ENCODE peak calls at places on chromosomes 16 and 17, in ten cellular contexts. N, K, Q, R, S, O, M, J, G and I are unnamed samples.

GRCh38 chr17:76529643-76530488 is 7.6 kb downstream of the CYGB start:
- DNase-seq in S (peak), O (peak), G (no peak), K (peak), R (peak), M (peak), Q (peak), J (peak), N (peak), I (no peak)

GRCh38 chr17:37273419-37274051 is 102.2 kb upstream of the C17orf78 start:
- DNase-seq in N (no peak), J (peak), S (no peak), R (no peak), K (no peak), Q (no peak), G (no peak), O (no peak), M (no peak), I (peak)

GRCh38 chr16:20879175-20880053 is 20.7 kb downstream of the DCUN1D3 start:
- DNase-seq in S (no peak), K (no peak), Q (no peak), G (peak), R (no peak), M (no peak), J (peak), N (no peak), O (no peak), I (no peak)

GRCh38 chr17:7589204-7589868 is 558 bp downstream of the SOX15 start:
- DNase-seq in G (no peak), O (peak), J (no peak), K (peak), N (peak), R (peak), M (peak), S (peak), Q (peak), I (no peak)

GRCh38 chr16:2159052-2159838 is 3.7 kb downstream of the TRAF7 start:
- DNase-seq in O (no peak), M (peak), G (no peak), Q (no peak), J (no peak), N (no peak), K (no peak), R (no peak), S (no peak), I (no peak)

GRCh38 chr16:25691519-25692091 is at the start of gene HS3ST4:
- DNase-seq in Q (no peak), K (peak), N (no peak), S (no peak), O (no peak), M (no peak), R (no peak), J (no peak), G (no peak), I (no peak)

GRCh38 chr16:75286996-75287395 is 35.6 kb upstream of the BCAR1 start:
- DNase-seq in R (no peak), S (no peak), M (no peak), N (no peak), K (no peak), O (no peak), J (no peak), Q (no peak), G (no peak), I (no peak)

GRCh38 chr17:74757502-74757901 is 9.1 kb downstream of the NHERF1 start:
- DNase-seq in G (no peak), Q (peak), R (no peak), M (no peak), J (no peak), N (no peak), S (no peak), K (peak), O (peak), I (no peak)

GRCh38 chr16:53775821-53776431 is 72.0 kb downstream of the FTO start:
- DNase-seq in S (peak), N (peak), M (no peak), K (peak), O (peak), J (peak), R (peak), G (peak), Q (peak), I (peak)

GRCh38 chr17:82013341-82013740 is 9.3 kb downstream of the CENPX start:
- DNase-seq in J (no peak), R (no peak), S (no peak), O (no peak), Q (peak), K (no peak), N (no peak), M (no peak), G (no peak), I (no peak)

GRCh38 chr17:19833914-19834313 is 33.8 kb downstream of the ULK2 start:
- DNase-seq in K (no peak), S (no peak), Q (no peak), O (no peak), M (no peak), G (no peak), N (no peak), J (no peak), R (no peak), I (no peak)

GRCh38 chr16:15732416-15732815 is 82.4 kb downstream of the NDE1 start:
- DNase-seq in J (no peak), N (no peak), M (no peak), G (no peak), Q (no peak), K (no peak), R (no peak), O (no peak), S (no peak), I (no peak)

GRCh38 chr16:6827272-6827671 is 505.4 kb upstream of the RBFOX1 start:
- DNase-seq in N (no peak), M (no peak), O (no peak), R (no peak), Q (no peak), S (no peak), G (no peak), K (no peak), J (no peak), I (no peak)

GRCh38 chr17:66474810-66475497 is 172.5 kb downstream of the PRKCA start:
- DNase-seq in Q (no peak), N (no peak), G (no peak), O (no peak), S (no peak), R (no peak), M (no peak), J (no peak), K (no peak), I (no peak)

GRCh38 chr16:997440-998051 is 16.0 kb downstream of the SOX8 start:
- DNase-seq in N (peak), K (peak), O (no peak), M (no peak), S (no peak), G (peak), Q (no peak), J (peak), R (peak), I (no peak)

GRCh38 chr17:74546586-74546985 is 671 bp upstream of the CD300C start:
- DNase-seq in G (no peak), O (no peak), S (no peak), M (no peak), R (no peak), K (no peak), Q (no peak), N (no peak), J (no peak), I (no peak)

GRCh38 chr17:7133424-7133823 is 18.8 kb upstream of the ASGR2 start:
- DNase-seq in S (no peak), K (peak), G (no peak), N (peak), R (no peak), Q (no peak), M (no peak), J (peak), O (peak), I (no peak)

GRCh38 chr17:34758316-34758715 is 178.9 kb downstream of the TMEM132E start:
- DNase-seq in M (no peak), J (no peak), N (no peak), K (no peak), G (no peak), Q (no peak), R (no peak), S (no peak), O (no peak), I (no peak)

GRCh38 chr17:61587242-61587641 is 3.8 kb downstream of the NACA2 start:
- DNase-seq in O (no peak), G (no peak), J (no peak), M (no peak), Q (no peak), K (no peak), N (no peak), R (no peak), S (no peak), I (no peak)

GRCh38 chr17:63550816-63551639 is 751 bp downstream of the DCAF7 start:
- DNase-seq in M (no peak), N (no peak), G (peak), R (peak), J (peak), K (peak), Q (no peak), O (no peak), S (no peak), I (no peak)

GRCh38 chr16:12094537-12095265 is 118.2 kb downstream of the SNX29 start:
- DNase-seq in S (no peak), M (peak), O (no peak), K (no peak), R (no peak), J (no peak), Q (no peak), G (no peak), N (no peak), I (no peak)

GRCh38 chr16:86383488-86384262 is 126.7 kb upstream of the FOXF1 start:
- DNase-seq in K (peak), J (peak), M (no peak), Q (no peak), R (no peak), N (no peak), G (peak), O (no peak), S (no peak), I (peak)

GRCh38 chr17:55845385-55845784 is 94.5 kb downstream of the PCTP start:
- DNase-seq in Q (peak), G (peak), J (no peak), S (peak), M (peak), R (no peak), N (peak), O (peak), K (peak), I (no peak)

GRCh38 chr16:77856455-77857138 is 68.2 kb downstream of the VAT1L start:
- DNase-seq in O (no peak), J (no peak), N (no peak), G (no peak), Q (no peak), R (no peak), M (no peak), S (no peak), K (no peak), I (no peak)

GRCh38 chr17:68993112-68993511 is 37.9 kb upstream of the ABCA8 start:
- DNase-seq in N (no peak), J (no peak), Q (no peak), O (no peak), R (no peak), S (no peak), K (no peak), M (no peak), G (no peak), I (no peak)

GRCh38 chr16:28003021-28003865 is 60.3 kb downstream of the GSG1L start:
- DNase-seq in M (no peak), K (no peak), R (no peak), S (no peak), O (no peak), J (no peak), G (no peak), N (no peak), Q (no peak), I (no peak)

GRCh38 chr16:22161999-22162657 is at the start of gene SDR42E2:
- DNase-seq in J (no peak), S (no peak), R (no peak), O (peak), N (peak), M (no peak), Q (no peak), K (peak), G (peak), I (no peak)

GRCh38 chr16:73878616-73879015 is 418.0 kb upstream of the PSMD7 start:
- DNase-seq in R (no peak), G (peak), S (no peak), Q (no peak), M (no peak), J (peak), N (no peak), O (no peak), K (no peak), I (peak)

GRCh38 chr17:38761612-38762011 is 9.1 kb downstream of the PSMB3 start:
- DNase-seq in R (no peak), J (peak), O (no peak), S (no peak), G (peak), K (no peak), M (no peak), N (no peak), Q (no peak), I (no peak)

GRCh38 chr17:6429266-6429665 is 5.7 kb downstream of the AIPL1 start:
- DNase-seq in J (no peak), G (no peak), K (no peak), M (no peak), O (no peak), N (no peak), S (no peak), R (no peak), Q (no peak), I (no peak)

GRCh38 chr17:49214665-49215360 is 4.3 kb downstream of the ABI3 start:
- DNase-seq in M (no peak), O (peak), R (peak), G (no peak), K (peak), J (no peak), S (no peak), Q (no peak), N (peak), I (no peak)

GRCh38 chr17:14201087-14201486 is 35.6 kb downstream of the CDRT15 start:
- DNase-seq in J (no peak), M (no peak), R (no peak), Q (no peak), N (peak), O (no peak), S (no peak), G (no peak), K (no peak), I (no peak)

GRCh38 chr16:65375651-65376050 is 253.8 kb upstream of the CDH11 start:
- DNase-seq in O (no peak), S (no peak), J (no peak), K (no peak), G (no peak), R (no peak), M (no peak), Q (no peak), N (no peak), I (no peak)

GRCh38 chr16:8194795-8195194 is 395.5 kb downstream of the TMEM114 start:
- DNase-seq in Q (no peak), R (no peak), O (no peak), G (no peak), S (no peak), J (peak), M (no peak), N (no peak), K (no peak), I (peak)

GRCh38 chr17:39791296-39791992 is 53.7 kb downstream of the GRB7 start:
- DNase-seq in K (no peak), M (no peak), R (no peak), S (no peak), O (no peak), Q (no peak), J (no peak), N (no peak), G (no peak), I (no peak)

GRCh38 chr16:1944612-1945199 is 1.7 kb upstream of the MSRB1 start:
- DNase-seq in R (no peak), N (no peak), K (no peak), G (no peak), J (no peak), S (no peak), M (no peak), O (no peak), Q (no peak), I (no peak)

GRCh38 chr17:77489898-77490265 is 349.1 kb downstream of the SEC14L1 start:
- DNase-seq in Q (peak), G (no peak), N (no peak), O (peak), M (peak), J (no peak), S (peak), K (peak), R (peak), I (no peak)

GRCh38 chr17:81869221-81870154 is 1.6 kb downstream of the ARHGDIA start:
- DNase-seq in J (peak), R (no peak), K (peak), N (no peak), S (no peak), M (peak), O (peak), G (peak), Q (no peak), I (no peak)

GRCh38 chr16:86575754-86576557 is 2.4 kb upstream of the FOXL1 start:
- DNase-seq in J (peak), O (peak), M (peak), S (no peak), G (peak), R (peak), Q (peak), N (peak), K (peak), I (peak)

DNA sequence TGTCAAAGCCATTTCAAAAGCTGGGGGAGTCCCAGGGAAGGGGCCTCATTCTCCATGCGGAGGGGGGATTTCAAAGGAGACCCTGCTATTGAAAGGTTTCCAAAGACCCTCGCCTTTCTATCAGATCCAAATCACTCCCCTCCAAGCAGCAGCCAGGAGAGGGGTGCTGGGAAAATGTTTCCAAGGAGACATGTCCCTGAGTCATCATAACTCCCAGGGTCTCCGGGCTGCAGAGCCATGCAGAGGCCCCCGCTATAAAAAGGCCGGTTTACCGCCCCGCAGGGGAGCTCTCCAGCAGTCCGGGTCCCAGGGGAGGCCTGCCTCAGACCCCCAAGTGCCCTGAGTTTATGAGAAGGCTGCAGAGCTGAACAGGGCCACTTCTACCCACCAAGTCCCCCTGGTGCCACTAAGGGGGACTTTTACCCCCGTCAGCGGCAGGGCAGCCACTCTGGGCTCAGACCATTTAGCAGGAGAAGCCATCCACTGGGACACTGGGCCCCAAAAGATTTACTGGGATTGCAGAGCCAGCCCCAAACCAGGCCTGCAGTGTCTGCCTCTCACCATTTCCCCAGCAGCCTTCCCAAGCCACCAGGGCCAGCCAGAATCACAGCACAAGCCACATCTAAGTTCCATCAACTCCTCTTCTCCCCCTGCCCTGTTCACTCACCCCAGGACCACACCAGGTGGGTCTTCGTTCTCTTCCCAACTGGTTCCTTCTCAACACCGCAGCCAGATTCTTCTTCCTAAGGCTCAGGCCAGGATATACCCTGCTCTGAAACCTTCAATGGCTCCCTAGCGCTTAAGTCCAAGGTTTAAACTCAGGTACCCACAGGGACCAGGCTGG is 234.4 kb downstream of the ZNF423 start:
- DNase-seq in J (peak), O (no peak), K (no peak), N (no peak), M (peak), Q (no peak), R (no peak), S (no peak), G (no peak), I (no peak)
- TF ChIP-seq POLR2A in J (no peak), O (no peak), K (no peak), N (no peak), M (no peak), Q (no peak), R (no peak), S (no peak), G (no peak), I (no peak)

GRCh38 chr17:1229891-1230571 is 40.2 kb upstream of the BHLHA9 start:
- DNase-seq in M (no peak), S (no peak), N (no peak), J (peak), G (no peak), K (no peak), O (no peak), Q (no peak), R (no peak), I (no peak)

GRCh38 chr17:1227917-1228751 is 42.1 kb upstream of the BHLHA9 start:
- DNase-seq in Q (no peak), M (no peak), G (no peak), N (peak), R (no peak), J (peak), S (no peak), O (no peak), K (peak), I (no peak)

GRCh38 chr17:1228752-1229353 is 41.4 kb upstream of the BHLHA9 start:
- DNase-seq in M (no peak), Q (no peak), O (no peak), J (peak), G (no peak), N (no peak), S (no peak), K (no peak), R (no peak), I (no peak)

GRCh38 chr17:1231456-1231855 is 38.8 kb upstream of the BHLHA9 start:
- DNase-seq in S (peak), O (no peak), N (peak), R (no peak), J (peak), G (no peak), M (no peak), K (no peak), Q (peak), I (no peak)

DNA sequence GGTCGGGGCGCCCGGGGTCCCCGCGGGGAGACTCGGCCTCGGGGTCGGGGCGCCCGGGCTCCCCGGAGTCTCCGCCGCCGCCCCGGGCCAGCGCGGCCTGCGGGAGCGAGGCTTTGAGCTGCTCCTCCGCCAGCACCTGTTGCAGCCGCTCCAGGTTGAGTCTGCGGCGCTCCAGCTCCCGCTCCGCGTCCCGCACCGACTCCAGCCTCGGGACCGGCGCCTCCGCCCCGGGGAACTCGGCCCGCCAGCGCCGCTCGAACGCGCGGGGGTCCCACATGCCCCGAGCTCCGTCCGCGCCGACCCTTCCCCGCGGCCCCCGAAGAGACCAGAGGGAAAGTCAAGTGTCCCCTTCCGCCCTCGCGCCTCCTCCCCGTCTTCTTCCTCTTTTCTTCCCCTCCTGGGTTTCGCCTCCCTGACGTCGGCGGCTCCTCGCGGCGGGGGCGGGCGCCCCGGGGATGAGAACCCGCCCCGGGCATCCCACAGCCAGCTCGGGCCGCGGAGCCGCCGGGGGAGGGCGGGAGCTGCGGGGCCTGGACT is 40.8 kb upstream of the BHLHA9 start:
- DNase-seq in J (peak), R (peak), G (peak), K (peak), O (peak), S (peak), M (peak), Q (peak), N (peak), I (no peak)
- TF ChIP-seq POLR2A in J (peak), R (no peak), G (peak), K (no peak), O (peak), S (no peak), M (no peak), Q (no peak), N (peak), I (no peak)

GRCh38 chr17:78697122-78697845 is 84.8 kb downstream of the CYTH1 start:
- DNase-seq in M (no peak), Q (no peak), O (no peak), G (no peak), J (peak), S (no peak), N (no peak), R (no peak), K (no peak), I (no peak)

GRCh38 chr17:78696016-78696992 is 85.8 kb downstream of the CYTH1 start:
- DNase-seq in O (no peak), S (no peak), R (no peak), K (no peak), Q (no peak), N (no peak), J (no peak), G (no peak), M (no peak), I (no peak)

GRCh38 chr17:78692460-78693010 is 89.5 kb downstream of the CYTH1 start:
- DNase-seq in N (no peak), S (no peak), K (no peak), Q (no peak), R (no peak), M (no peak), J (no peak), O (no peak), G (no peak), I (no peak)

GRCh38 chr17:78693346-78694083 is 88.6 kb downstream of the CYTH1 start:
- DNase-seq in S (no peak), G (no peak), N (peak), M (no peak), Q (no peak), J (no peak), K (no peak), O (peak), R (no peak), I (no peak)

GRCh38 chr17:78694805-78695531 is 87.1 kb downstream of the CYTH1 start:
- DNase-seq in N (no peak), M (no peak), S (no peak), G (no peak), Q (no peak), O (no peak), J (no peak), K (no peak), R (no peak), I (no peak)
- TF ChIP-seq POLR2A in N (no peak), M (no peak), S (no peak), G (no peak), Q (no peak), O (no peak), J (no peak), K (no peak), R (no peak), I (no peak)

GRCh38 chr17:45976755-45977505 is 22.1 kb upstream of the STH start:
- DNase-seq in G (no peak), Q (no peak), O (no peak), S (no peak), M (no peak), J (no peak), N (no peak), K (no peak), R (no peak), I (no peak)
- TF ChIP-seq POLR2A in G (no peak), Q (no peak), O (no peak), S (no peak), M (no peak), J (no peak), N (no peak), K (no peak), R (no peak), I (no peak)